ENCODE peak calls at places on chromosomes 5 and 9, in seven cellular contexts. V is AG10803; I is NCI-H1092 treated with DMSO at 0.1 percent for 48 hours; K is NCI-H524; X is activated CD4-positive, alpha-beta T cell treated with anti-CD3 and anti-CD28 coated beads, Interleukin-2, amount 50 U/mL, for 1 hour; N is B cell; U is stimulated activated CD8-positive, alpha-beta memory T cell treated with anti-CD3 and anti-CD28 coated beads, Interleukin-2, amount 100 ng/mL, for 48 hours. J is an unnamed sample.

GRCh38 chr5:56357426-56357825 is 124.3 kb upstream of the ANKRD55 start:
- DNase-seq in V (no peak), I (no peak), K (no peak), X (no peak), N (no peak), U (no peak), J (no peak)

GRCh38 chr9:126519660-126520425 is 93.9 kb upstream of the LMX1B start:
- DNase-seq in V (no peak), I (no peak), K (no peak), X (no peak), N (peak), U (no peak), J (no peak)

GRCh38 chr9:28215921-28216320 is 642.6 kb upstream of the C9orf72 start:
- DNase-seq in V (no peak), I (no peak), K (no peak), X (no peak), N (no peak), U (no peak), J (no peak)

GRCh38 chr9:81074261-81074660 is 615.1 kb downstream of the TLE1 start:
- DNase-seq in V (no peak), I (no peak), K (no peak), X (no peak), N (no peak), U (no peak), J (no peak)

GRCh38 chr5:168613996-168614395 is 34.8 kb upstream of the PANK3 start:
- DNase-seq in V (no peak), I (no peak), K (no peak), X (no peak), N (no peak), U (no peak), J (no peak)

GRCh38 chr5:32264954-32265572 is 47.7 kb downstream of the MTMR12 start:
- DNase-seq in V (no peak), I (no peak), K (no peak), X (no peak), N (no peak), U (no peak), J (no peak)

GRCh38 chr9:34079181-34079580 is 30.5 kb upstream of the UBAP2 start:
- DNase-seq in V (no peak), I (no peak), K (no peak), X (no peak), N (no peak), U (no peak), J (no peak)

GRCh38 chr9:112063151-112063550 is 111.9 kb downstream of the SUSD1 start:
- DNase-seq in V (peak), I (no peak), K (no peak), X (no peak), N (no peak), U (no peak), J (no peak)